ENCODE peak calls at places on chromosomes 7 and 10, in five cellular contexts. V, H, I, X and A are unnamed samples.

GRCh38 chr10:49739426-49739825 is 22.7 kb downstream of the OGDHL start:
- DNase-seq in V (no peak), X (no peak), I (no peak), H (no peak), A (no peak)

GRCh38 chr10:28875535-28876208 is 198.4 kb downstream of the BAMBI start:
- DNase-seq in V (no peak), H (peak; percentile 85), I (no peak), X (no peak), A (no peak)

GRCh38 chr7:78912781-78913180 is 540.7 kb downstream of the MAGI2 start:
- DNase-seq in V (no peak), X (no peak), I (no peak), H (no peak), A (no peak)

GRCh38 chr7:12711124-12711523 is 23.7 kb downstream of the ARL4A start:
- DNase-seq in V (no peak), X (no peak), H (no peak), I (no peak), A (peak; percentile 52)

GRCh38 chr7:116829493-116829892 is 32.9 kb upstream of the CAPZA2 start:
- DNase-seq in X (no peak), I (no peak), V (no peak), H (no peak), A (no peak)

GRCh38 chr10:112564337-112564736 is 117.3 kb downstream of the VTI1A start:
- DNase-seq in H (no peak), X (no peak), I (no peak), V (no peak), A (no peak)

GRCh38 chr10:89206402-89207180 is 526 bp downstream of the CH25H start:
- DNase-seq in V (peak; percentile 44), I (no peak), X (no peak), H (peak; percentile 14), A (peak; percentile 18)

GRCh38 chr10:96416643-96417042 is 57.8 kb upstream of the OPALIN start:
- DNase-seq in X (peak; percentile 56), I (no peak), H (no peak), V (no peak), A (peak; percentile 36)

GRCh38 chr7:93620057-93620456 is 45.5 kb upstream of the CALCR start:
- DNase-seq in X (no peak), I (no peak), V (no peak), H (peak; percentile 63), A (no peak)

GRCh38 chr10:31875608-31876007 is 53.0 kb downstream of the ARHGAP12 start:
- DNase-seq in V (no peak), H (no peak), I (no peak), X (no peak), A (no peak)

GRCh38 chr10:50421026-50421719 is 169.9 kb upstream of the ASAH2 start:
- DNase-seq in I (no peak), V (peak; percentile 62), H (peak; percentile 73), X (no peak), A (peak; percentile 27)

GRCh38 chr7:30988346-30989005 is 24.7 kb downstream of the GHRHR start:
- DNase-seq in V (no peak), I (no peak), H (peak; percentile 25), X (no peak), A (peak; percentile 49)

GRCh38 chr7:155971180-155971770 is 159.0 kb upstream of the SHH start:
- DNase-seq in V (peak; percentile 20), H (no peak), X (no peak), I (no peak), A (no peak)

GRCh38 chr10:95567903-95568630 is 6.9 kb upstream of the SORBS1 start:
- DNase-seq in V (no peak), I (no peak), X (no peak), H (peak; percentile 65), A (no peak)

GRCh38 chr10:75228278-75228677 is 7.5 kb downstream of the COMTD1 start:
- DNase-seq in X (no peak), I (no peak), V (no peak), H (no peak), A (no peak)

GRCh38 chr10:57119690-57120089 is 758.6 kb upstream of the ZWINT start:
- DNase-seq in I (no peak), H (no peak), X (no peak), V (no peak), A (no peak)